ENCODE peak calls at places on chromosomes 5 and 9, in nine cellular contexts. J is upper lobe of left lung, V is ovary, I is HCT116, A is right lobe of liver, L is gastrocnemius medialis, U is suprapubic skin, G is GM12878, B is body of pancreas. E is an unnamed sample.

GRCh38 chr5:180801596-180802324 is 846 bp downstream of the MGAT1 start:
- DNase-seq in J (no peak), V (no peak), I (no peak), A (no peak), L (no peak), U (no peak), G (no peak), B (no peak), E (peak; percentile 80)

GRCh38 chr9:111597852-111598729 is 1.4 kb downstream of the PTGR1 start:
- DNase-seq in J (peak; percentile 70), V (peak; percentile 68), I (peak; percentile 63), A (peak; percentile 77), L (peak; percentile 35), U (peak; percentile 79), G (no peak), B (peak; percentile 77), E (peak; percentile 33)

GRCh38 chr5:168877132-168877895 is 298.1 kb upstream of the PANK3 start:
- DNase-seq in J (no peak), V (no peak), I (no peak), A (peak; percentile 65), L (no peak), U (no peak), G (no peak), B (peak; percentile 57), E (no peak)

GRCh38 chr5:54764102-54764501 is 221.3 kb downstream of the ESM1 start:
- DNase-seq in J (no peak), V (no peak), I (no peak), A (no peak), L (no peak), U (no peak), G (no peak), B (no peak), E (peak; percentile 21)

GRCh38 chr9:37104183-37104889 is 16.0 kb upstream of the ZCCHC7 start:
- DNase-seq in J (no peak), V (no peak), I (no peak), A (no peak), L (no peak), U (no peak), G (no peak), B (no peak), E (no peak)

GRCh38 chr9:97640290-97640689 is 6.7 kb downstream of the NCBP1 start:
- DNase-seq in J (no peak), V (no peak), I (no peak), A (no peak), L (no peak), U (no peak), G (no peak), B (no peak), E (no peak)

GRCh38 chr5:14202462-14202861 is 59.3 kb downstream of the TRIO start:
- DNase-seq in J (no peak), V (no peak), I (no peak), A (no peak), L (no peak), U (no peak), G (no peak), B (no peak), E (no peak)

GRCh38 chr9:532707-533106 is 308.8 kb upstream of the DMRT1 start:
- DNase-seq in J (no peak), V (no peak), I (no peak), A (no peak), L (no peak), U (no peak), G (no peak), B (no peak), E (no peak)

GRCh38 chr9:130833324-130833990 is 1.6 kb upstream of the ABL1 start:
- DNase-seq in J (no peak), V (no peak), I (no peak), A (no peak), L (no peak), U (no peak), G (no peak), B (no peak), E (no peak)

GRCh38 chr5:168884040-168884439 is 304.9 kb upstream of the PANK3 start:
- DNase-seq in J (peak; percentile 8), V (no peak), I (no peak), A (no peak), L (no peak), U (no peak), G (no peak), B (no peak), E (no peak)

GRCh38 chr9:26888271-26888670 is 4.3 kb downstream of the CAAP1 start:
- DNase-seq in J (no peak), V (no peak), I (no peak), A (no peak), L (no peak), U (no peak), G (no peak), B (no peak), E (no peak)

GRCh38 chr5:90983748-90984147 is 399.4 kb downstream of the ARRDC3 start:
- DNase-seq in J (no peak), V (no peak), I (no peak), A (no peak), L (no peak), U (no peak), G (no peak), B (no peak), E (no peak)

GRCh38 chr9:1007312-1007711 is 30.9 kb downstream of the DMRT3 start:
- DNase-seq in J (no peak), V (no peak), I (no peak), A (no peak), L (no peak), U (no peak), G (no peak), B (no peak), E (no peak)

GRCh38 chr5:38783011-38783551 is 62.7 kb upstream of the OSMR start:
- DNase-seq in J (no peak), V (no peak), I (no peak), A (no peak), L (peak; percentile 33), U (no peak), G (no peak), B (no peak), E (peak; percentile 56)

GRCh38 chr5:132008961-132009680 is 2.3 kb downstream of the ACSL6 start:
- DNase-seq in J (no peak), V (no peak), I (no peak), A (peak; percentile 29), L (no peak), U (peak; percentile 64), G (no peak), B (peak; percentile 4), E (no peak)

GRCh38 chr9:738209-738915 is 103.1 kb upstream of the DMRT1 start:
- DNase-seq in J (no peak), V (peak; percentile 40), I (peak; percentile 32), A (no peak), L (peak; percentile 58), U (no peak), G (no peak), B (no peak), E (peak; percentile 76)

GRCh38 chr9:121267689-121268597 is at the start of gene GSN:
- DNase-seq in J (peak; percentile 97), V (peak; percentile 92), I (no peak), A (peak; percentile 85), L (peak; percentile 58), U (peak; percentile 88), G (no peak), B (peak; percentile 78), E (peak; percentile 97)
- TF ChIP-seq POLR2A in J (no peak), V (peak; percentile 43), I (no peak), A (peak; percentile 62), L (peak; percentile 78), U (no peak), G (peak; percentile 52), B (peak; percentile 76), E (no peak)

DNA sequence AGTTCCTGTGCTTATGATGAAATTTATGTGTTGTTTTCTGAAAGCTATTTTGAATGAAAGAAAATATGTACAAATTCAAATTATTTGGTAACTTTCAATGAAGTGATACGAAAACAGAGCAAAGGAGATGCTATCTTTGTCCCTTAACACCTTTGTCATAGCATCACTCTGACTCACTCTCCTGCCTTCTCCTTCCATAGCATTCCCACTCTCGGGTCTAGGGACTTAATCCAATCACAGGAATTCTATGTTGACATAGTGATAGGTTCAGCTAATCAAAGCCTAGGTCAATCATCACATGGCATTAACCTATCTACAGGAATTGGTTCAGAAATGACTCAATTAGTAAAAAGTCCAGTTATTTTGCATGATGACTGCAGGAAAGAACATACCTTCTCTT is 464.7 kb upstream of the RORB start:
- DNase-seq in J (no peak), V (no peak), I (no peak), A (no peak), L (no peak), U (no peak), G (no peak), B (no peak), E (no peak)
- H3K4me3 ChIP-seq in J (no peak overlapping the region), V (no peak overlapping the region), I (no peak overlapping the region), A (no peak overlapping the region), L (no peak overlapping the region), U (no peak overlapping the region), G (no peak overlapping the region), B (no peak overlapping the region), E (no peak overlapping the region)

GRCh38 chr5:139439013-139439903 is at the start of gene DNAJC18:
- DNase-seq in J (peak; percentile 97), V (peak; percentile 95), I (peak; percentile 62), A (peak; percentile 88), L (peak; percentile 94), U (peak; percentile 96), G (peak; percentile 53), B (peak; percentile 89), E (peak; percentile 98)
- TF ChIP-seq POLR2A in J (no peak), V (peak; percentile 47), I (no peak), A (no peak), L (peak; percentile 41), U (no peak), G (peak; percentile 74), B (peak; percentile 68), E (no peak)

GRCh38 chr9:2497666-2498400 is 123.8 kb upstream of the VLDLR start:
- DNase-seq in J (no peak), V (no peak), I (no peak), A (no peak), L (no peak), U (no peak), G (no peak), B (no peak), E (no peak)

GRCh38 chr9:2496934-2497333 is 124.7 kb upstream of the VLDLR start:
- DNase-seq in J (no peak), V (no peak), I (no peak), A (no peak), L (no peak), U (no peak), G (no peak), B (no peak), E (no peak)

GRCh38 chr9:2506310-2506709 is 115.3 kb upstream of the VLDLR start:
- DNase-seq in J (no peak), V (no peak), I (no peak), A (no peak), L (no peak), U (no peak), G (no peak), B (no peak), E (no peak)

GRCh38 chr9:2502210-2502609 is 119.4 kb upstream of the VLDLR start:
- DNase-seq in J (no peak), V (no peak), I (no peak), A (no peak), L (no peak), U (no peak), G (no peak), B (no peak), E (no peak)

DNA sequence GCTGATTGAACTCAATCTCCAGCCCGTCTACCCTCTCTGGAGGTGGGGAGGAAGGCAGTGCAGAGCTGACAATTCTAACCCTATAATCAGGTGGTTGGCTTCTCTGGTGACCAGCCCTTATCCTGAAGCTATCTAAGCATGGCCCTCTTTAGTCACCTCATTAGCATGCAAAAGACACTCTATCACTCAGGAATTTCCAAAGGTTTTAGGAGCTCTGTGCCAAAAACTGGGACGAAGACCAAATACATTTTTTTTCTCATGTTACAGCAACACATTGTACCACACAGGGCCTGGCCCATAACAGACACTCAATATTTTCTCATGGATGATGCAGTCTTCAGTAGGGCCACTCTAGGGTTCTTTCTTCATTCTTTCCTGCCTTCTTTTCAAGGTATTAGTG is 118.8 kb upstream of the VLDLR start:
- DNase-seq in J (no peak), V (no peak), I (no peak), A (no peak), L (no peak), U (no peak), G (no peak), B (no peak), E (no peak)
- H3K4me3 ChIP-seq in J (no peak overlapping the region), V (no peak overlapping the region), I (no peak overlapping the region), A (no peak overlapping the region), L (no peak overlapping the region), U (no peak overlapping the region), G (no peak overlapping the region), B (no peak overlapping the region), E (no peak overlapping the region)

E was measured in lower leg skin.